ENCODE peak calls at places on chromosome 10, in ten cellular contexts. S is brain microvascular endothelial cell, X is GM06990, B is A549, R is heart right ventricle, T is transverse colon, M is astrocyte of the spinal cord, C is WTC11, F is kidney, A is mammary epithelial cell. H is an unnamed sample.

GRCh38 chr10:49756031-49756430 is 6.1 kb downstream of the OGDHL start:
- DNase-seq in F (no peak), X (no peak), M (no peak), R (no peak), C (no peak), A (no peak), S (no peak), T (no peak), B (no peak), H (no peak)

GRCh38 chr10:44968101-44968886 is 8.7 kb downstream of the RASSF4 start:
- DNase-seq in A (no peak), B (no peak), R (no peak), T (no peak), S (no peak), F (no peak), M (no peak), X (no peak), C (no peak), H (no peak)

GRCh38 chr10:124742418-124743187 is 1.6 kb downstream of the FAM53B start:
- DNase-seq in R (no peak), A (peak), X (no peak), S (peak), M (no peak), F (no peak), C (no peak), T (no peak), B (peak), H (no peak)

GRCh38 chr10:29646238-29646902 is 11.6 kb upstream of the SVIL start:
- DNase-seq in T (no peak), M (peak), S (peak), X (no peak), B (no peak), R (no peak), C (no peak), A (peak), F (no peak), H (peak)

GRCh38 chr10:93872776-93873175 is 21.0 kb upstream of the SLC35G1 start:
- DNase-seq in X (no peak), C (no peak), T (no peak), B (no peak), M (no peak), F (no peak), S (no peak), A (no peak), R (no peak), H (no peak)

GRCh38 chr10:54773506-54773905 is 27.5 kb downstream of the PCDH15 start:
- DNase-seq in R (no peak), S (no peak), A (no peak), X (no peak), C (no peak), T (no peak), F (no peak), M (no peak), B (no peak), H (no peak)

GRCh38 chr10:6513509-6513908 is 66.6 kb downstream of the PRKCQ start:
- DNase-seq in B (no peak), A (no peak), F (no peak), S (no peak), M (no peak), X (no peak), T (no peak), R (no peak), C (no peak), H (no peak)

GRCh38 chr10:62614389-62615157 is 189.9 kb upstream of the ADO start:
- DNase-seq in S (peak), F (no peak), C (no peak), R (no peak), A (peak), M (peak), B (no peak), T (no peak), X (peak), H (peak)

GRCh38 chr10:80468806-80469421 is 14.8 kb downstream of the TSPAN14 start:
- DNase-seq in C (no peak), X (no peak), A (no peak), R (no peak), B (no peak), T (no peak), S (no peak), F (no peak), M (no peak), H (no peak)

GRCh38 chr10:62692085-62692484 is 112.4 kb upstream of the ADO start:
- DNase-seq in S (no peak), A (no peak), F (no peak), M (no peak), B (no peak), C (peak), X (no peak), R (no peak), T (no peak), H (no peak)

GRCh38 chr10:118042336-118042735 is 4.4 kb downstream of the RAB11FIP2 start:
- DNase-seq in B (no peak), M (no peak), A (no peak), T (no peak), X (no peak), F (no peak), C (no peak), S (no peak), R (no peak), H (no peak)

GRCh38 chr10:89215511-89215910 is 8.4 kb upstream of the CH25H start:
- DNase-seq in T (no peak), R (no peak), F (no peak), X (no peak), A (no peak), B (no peak), S (no peak), C (no peak), M (no peak), H (no peak)

GRCh38 chr10:129544205-129545202 is 77.5 kb downstream of the MGMT start:
- DNase-seq in A (no peak), X (no peak), S (no peak), M (no peak), F (no peak), C (no peak), R (peak), T (no peak), B (no peak), H (no peak)

GRCh38 chr10:98919899-98920298 is 315.8 kb downstream of the HPSE2 start:
- DNase-seq in F (no peak), S (no peak), C (no peak), X (no peak), B (no peak), A (no peak), T (no peak), R (no peak), M (no peak), H (peak)

GRCh38 chr10:86642499-86642898 is 11.8 kb upstream of the OPN4 start:
- DNase-seq in B (peak), C (no peak), F (no peak), M (peak), T (no peak), R (no peak), A (peak), X (no peak), S (no peak), H (peak)

GRCh38 chr10:33139191-33139646 is 181.2 kb upstream of the ITGB1 start:
- DNase-seq in F (no peak), R (no peak), C (no peak), S (no peak), X (no peak), B (no peak), M (no peak), A (no peak), T (no peak), H (no peak)

GRCh38 chr10:132634241-132634946 is 96.8 kb downstream of the INPP5A start:
- DNase-seq in A (no peak), T (peak), S (no peak), B (no peak), C (peak), M (no peak), X (no peak), R (no peak), F (no peak), H (no peak)

DNA sequence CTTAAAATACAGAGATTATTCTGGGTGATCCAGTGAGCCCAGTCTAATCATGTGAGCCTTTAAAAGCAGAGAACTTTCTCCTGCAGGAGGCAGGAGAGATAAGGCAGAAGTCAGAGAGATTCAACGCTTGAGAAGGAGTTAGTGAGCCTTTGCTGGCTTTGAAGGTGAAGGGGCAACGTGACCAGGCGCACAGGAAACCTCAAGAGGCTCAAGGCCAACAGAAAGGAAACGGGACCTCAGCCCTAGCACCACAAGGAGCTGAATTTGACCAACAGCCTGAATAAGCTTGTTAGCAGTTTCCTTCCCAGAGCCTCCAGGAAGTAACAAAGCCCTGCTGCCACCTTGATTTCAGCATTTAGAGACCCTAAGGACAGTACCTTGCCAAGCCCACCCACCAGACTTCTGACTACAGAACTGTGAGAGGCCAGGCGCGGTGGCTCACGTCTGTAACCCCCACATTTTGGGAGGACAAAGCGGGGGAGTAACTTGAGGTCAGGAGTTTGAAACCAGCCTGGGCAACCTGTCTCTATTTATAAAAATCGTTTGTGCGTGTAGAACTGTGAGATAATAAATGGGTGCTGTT is 87.3 kb upstream of the KAT6B start:
- DNase-seq in T (peak), M (peak), C (no peak), X (peak), A (no peak), R (no peak), F (no peak), B (no peak), S (peak), H (no peak)
- TF ChIP-seq CTCF in T (peak), M (peak), C (no peak), X (peak), A (no peak), R (peak), F (no peak), B (no peak), S (peak), H (peak)

DNA sequence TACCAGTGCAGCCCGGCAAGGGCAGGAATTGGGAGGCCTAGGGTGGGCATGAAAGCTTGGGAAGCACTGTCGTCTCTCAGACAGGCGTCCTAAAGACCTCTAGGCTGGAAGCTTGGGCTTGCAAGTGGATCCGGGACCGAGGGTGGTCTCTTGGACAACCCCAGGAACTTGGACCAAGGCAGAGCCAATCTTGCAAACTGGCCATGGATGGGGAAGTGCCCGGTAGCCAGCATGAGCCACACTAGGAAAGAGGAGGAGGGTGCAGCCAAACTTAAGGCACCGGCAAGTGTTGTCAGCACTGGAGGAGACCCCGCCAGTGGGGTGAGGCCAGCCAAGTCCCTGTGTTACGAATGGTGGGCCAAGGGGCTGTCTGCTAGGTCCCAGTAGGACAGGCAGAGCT is 8.5 kb downstream of the LRIT2 start:
- DNase-seq in F (no peak), A (no peak), B (no peak), T (no peak), R (no peak), X (no peak), M (no peak), C (no peak), S (no peak), H (no peak)
- TF ChIP-seq CTCF in F (no peak), A (no peak), B (no peak), T (no peak), R (no peak), X (no peak), M (no peak), C (no peak), S (no peak), H (no peak)

GRCh38 chr10:115171392-115171960 is 78.3 kb downstream of the ATRNL1 start:
- DNase-seq in R (no peak), B (peak), A (no peak), X (no peak), T (no peak), M (peak), S (no peak), C (no peak), F (no peak), H (no peak)
- TF ChIP-seq CTCF in R (peak), B (peak), A (peak), X (peak), T (peak), M (peak), S (no peak), C (peak), F (no peak), H (peak)

DNA sequence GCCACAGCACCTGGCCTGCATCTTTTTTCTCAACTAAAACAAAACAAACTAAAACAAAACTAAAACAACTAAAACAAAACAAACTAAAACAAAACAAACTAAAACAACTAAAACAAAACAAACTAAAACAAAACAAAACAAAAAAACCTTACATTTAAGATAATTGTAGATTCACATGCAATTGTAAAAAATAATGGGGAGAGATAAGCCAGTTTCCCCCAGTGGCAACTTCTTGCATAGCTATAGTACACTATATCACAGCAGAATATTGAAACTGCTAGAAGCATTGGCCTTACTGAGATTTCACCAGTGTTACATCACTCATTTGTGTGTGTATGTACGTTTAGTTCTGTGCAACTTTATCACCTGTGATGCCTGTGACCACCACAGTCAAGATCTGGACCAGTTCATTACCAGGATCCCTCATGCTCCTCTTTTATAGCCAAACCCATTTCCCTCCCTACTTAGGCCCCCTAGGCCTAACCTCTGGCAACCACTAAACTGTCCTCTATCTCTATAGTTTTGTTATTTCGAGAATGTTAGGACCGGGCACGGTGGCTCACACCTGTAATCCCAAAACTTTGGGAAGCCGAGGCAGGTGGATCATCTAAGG is 9.3 kb downstream of the FXYD4 start:
- DNase-seq in M (peak), T (no peak), S (no peak), B (peak), F (no peak), R (no peak), C (no peak), X (no peak), A (no peak), H (no peak)
- TF ChIP-seq CTCF in M (no peak), T (no peak), S (no peak), B (no peak), F (no peak), R (no peak), C (no peak), X (no peak), A (peak), H (peak)

GRCh38 chr10:131131726-131132561 is 179.6 kb downstream of the TCERG1L start:
- DNase-seq in F (no peak), B (no peak), A (no peak), R (no peak), M (no peak), S (no peak), T (no peak), C (no peak), X (no peak), H (no peak)

GRCh38 chr10:131127122-131127589 is 184.4 kb downstream of the TCERG1L start:
- DNase-seq in R (no peak), F (peak), S (no peak), T (no peak), X (no peak), C (no peak), B (no peak), M (no peak), A (peak), H (no peak)

GRCh38 chr10:131128731-131129130 is 182.8 kb downstream of the TCERG1L start:
- DNase-seq in X (no peak), T (no peak), B (no peak), S (no peak), R (no peak), M (no peak), A (no peak), C (no peak), F (no peak), H (no peak)

GRCh38 chr10:131127610-131128009 is 183.9 kb downstream of the TCERG1L start:
- DNase-seq in X (no peak), C (no peak), R (no peak), F (peak), B (no peak), A (no peak), M (no peak), T (no peak), S (no peak), H (no peak)

GRCh38 chr10:131129544-131129943 is 182.0 kb downstream of the TCERG1L start:
- DNase-seq in T (no peak), S (no peak), C (no peak), A (no peak), X (no peak), B (no peak), R (no peak), F (no peak), M (no peak), H (no peak)
- TF ChIP-seq CTCF in T (no peak), S (no peak), C (no peak), A (no peak), X (no peak), B (no peak), R (no peak), F (no peak), M (no peak), H (no peak)

GRCh38 chr10:1074748-1075358 is 18.7 kb downstream of the WDR37 start:
- DNase-seq in C (no peak), F (no peak), S (no peak), B (peak), A (no peak), R (no peak), M (no peak), T (no peak), X (no peak), H (no peak)
- TF ChIP-seq CTCF in C (no peak), F (peak), S (peak), B (peak), A (peak), R (peak), M (peak), T (peak), X (peak), H (peak)

GRCh38 chr10:70479161-70479531 is 579 bp downstream of the PALD1 start:
- DNase-seq in X (no peak), C (no peak), B (peak), T (no peak), M (no peak), A (no peak), F (no peak), R (no peak), S (no peak), H (no peak)
- TF ChIP-seq CTCF in X (no peak), C (no peak), B (no peak), T (no peak), M (no peak), A (no peak), F (no peak), R (no peak), S (peak), H (no peak)

DNA sequence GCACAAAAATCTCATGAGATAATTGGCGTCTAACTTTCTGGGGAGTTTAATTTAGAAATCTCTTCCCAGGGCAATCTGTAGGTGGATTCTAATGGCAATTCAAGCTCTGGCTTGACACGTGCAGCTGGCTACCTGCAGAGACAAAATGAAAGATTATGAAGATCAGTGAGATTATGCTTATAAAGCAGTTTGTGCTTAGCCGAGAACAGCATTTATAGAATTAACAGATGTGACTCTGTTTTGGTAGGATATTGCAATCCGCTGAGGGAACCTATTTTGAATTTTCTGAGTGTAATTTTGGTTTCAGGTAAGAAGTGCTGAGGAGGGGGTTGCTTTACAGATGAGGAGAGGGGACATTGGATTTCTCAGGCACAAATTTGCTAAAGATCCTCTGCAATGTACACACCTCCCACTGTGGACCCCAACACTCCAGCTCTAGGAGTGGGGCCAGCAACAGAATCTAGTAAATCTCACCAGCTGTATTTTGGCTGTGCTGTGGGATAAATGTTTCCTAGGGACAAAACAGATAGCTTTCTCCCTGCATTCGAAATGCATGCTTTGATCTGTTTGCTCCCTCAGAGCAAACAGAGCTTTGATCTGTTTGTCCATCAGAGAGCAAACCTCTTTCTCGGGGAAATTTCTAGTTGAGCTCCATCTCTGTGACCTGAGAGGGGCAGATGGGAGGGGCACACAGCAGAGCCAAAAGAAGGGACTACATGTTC is 7.4 kb downstream of the GJD4 start:
- DNase-seq in X (no peak), C (no peak), A (no peak), M (no peak), B (no peak), R (no peak), T (no peak), S (no peak), F (no peak), H (no peak)
- TF ChIP-seq CTCF in X (no peak), C (no peak), A (no peak), M (no peak), B (no peak), R (no peak), T (no peak), S (no peak), F (no peak), H (no peak)

H was measured in HFFc6.